ENCODE peak calls at places on chromosomes 2 and 18, in nine cellular contexts. S is fibroblast of pulmonary artery, Y is astrocyte, A is brain microvascular endothelial cell, X is fibroblast of lung, B is PC-3, H is dorsolateral prefrontal cortex, I is psoas muscle, W is K562. V is an unnamed sample.

GRCh38 chr2:118433566-118433965 is 345.3 kb downstream of the INSIG2 start:
- DNase-seq in X (no peak), S (no peak), B (no peak), I (no peak), H (no peak), A (no peak), W (no peak), Y (no peak), V (no peak)

GRCh38 chr2:125267683-125268082 is 1242.6 kb downstream of the CNTNAP5 start:
- DNase-seq in H (no peak), B (no peak), A (no peak), Y (no peak), I (no peak), X (no peak), S (no peak), W (no peak), V (no peak)

GRCh38 chr2:164984428-164984827 is 29.1 kb upstream of the SLC38A11 start:
- DNase-seq in I (no peak), A (no peak), X (no peak), Y (peak), W (no peak), B (peak), H (no peak), S (no peak), V (peak)

GRCh38 chr2:158071018-158071417 is 30.7 kb upstream of the UPP2 start:
- DNase-seq in Y (no peak), A (no peak), I (no peak), H (no peak), X (no peak), W (no peak), B (no peak), S (no peak), V (no peak)

GRCh38 chr18:36296591-36297418 is 708 bp upstream of the FHOD3 start:
- DNase-seq in W (peak), B (peak), X (peak), Y (peak), H (peak), S (peak), I (peak), A (peak), V (peak)

GRCh38 chr2:11073251-11073650 is 82.0 kb upstream of the SLC66A3 start:
- DNase-seq in B (peak), A (peak), H (no peak), X (peak), I (no peak), W (peak), Y (no peak), S (peak), V (peak)

GRCh38 chr2:224781400-224781799 is 65.2 kb upstream of the CCDC195 start:
- DNase-seq in S (no peak), I (no peak), H (no peak), A (no peak), X (peak), Y (no peak), B (no peak), W (no peak), V (no peak)

GRCh38 chr2:121697108-121697631 is 39.5 kb downstream of the NIFK start:
- DNase-seq in X (no peak), S (no peak), I (no peak), H (no peak), B (peak), W (no peak), A (no peak), Y (peak), V (peak)

GRCh38 chr2:9837451-9837850 is 5.8 kb upstream of the TAF1B start:
- DNase-seq in X (no peak), B (no peak), I (no peak), A (no peak), W (no peak), H (no peak), S (no peak), Y (no peak), V (no peak)

GRCh38 chr2:128237911-128238697 is 80.6 kb downstream of the HS6ST1 start:
- DNase-seq in H (no peak), X (no peak), B (no peak), A (no peak), Y (peak), W (no peak), I (no peak), S (no peak), V (no peak)

GRCh38 chr2:8447610-8448221 is 234.1 kb upstream of the ID2 start:
- DNase-seq in X (peak), S (peak), H (no peak), W (no peak), I (no peak), A (peak), B (peak), Y (peak), V (peak)

GRCh38 chr18:28087173-28087563 is 89.8 kb downstream of the CDH2 start:
- DNase-seq in Y (peak), S (peak), X (peak), I (no peak), H (no peak), A (no peak), B (no peak), W (no peak), V (peak)

GRCh38 chr2:101699939-101700442 is 2.5 kb downstream of the MAP4K4 start:
- DNase-seq in I (no peak), X (peak), H (no peak), W (no peak), A (no peak), B (peak), Y (no peak), S (peak), V (no peak)

GRCh38 chr2:67641709-67642397 is 244.7 kb downstream of the ETAA1 start:
- DNase-seq in S (no peak), B (peak), I (no peak), X (peak), Y (peak), H (no peak), W (no peak), A (no peak), V (no peak)

GRCh38 chr18:48228301-48228715 is 180.9 kb downstream of the ZBTB7C start:
- DNase-seq in X (peak), I (peak), B (peak), W (no peak), A (no peak), S (peak), H (no peak), Y (no peak), V (no peak)

GRCh38 chr2:183678908-183679307 is 554.7 kb downstream of the NUP35 start:
- DNase-seq in S (no peak), I (no peak), X (no peak), B (no peak), Y (no peak), A (no peak), W (no peak), H (no peak), V (no peak)

GRCh38 chr2:120005834-120006521 is 6.9 kb upstream of the EPB41L5 start:
- DNase-seq in X (no peak), Y (no peak), S (no peak), I (no peak), W (peak), B (peak), H (no peak), A (no peak), V (no peak)

GRCh38 chr2:100752628-100753333 is 67.2 kb upstream of the NPAS2 start:
- DNase-seq in H (no peak), B (peak), W (no peak), A (peak), I (no peak), X (peak), Y (peak), S (peak), V (peak)

GRCh38 chr2:206983156-206983875 is 44.0 kb downstream of the CPO start:
- DNase-seq in I (no peak), Y (no peak), A (no peak), S (no peak), H (peak), W (no peak), B (peak), X (peak), V (peak)

GRCh38 chr18:22975508-22975907 is 42.4 kb downstream of the RBBP8 start:
- DNase-seq in A (no peak), H (no peak), Y (no peak), W (no peak), S (no peak), I (no peak), B (no peak), X (no peak), V (no peak)

GRCh38 chr2:155368934-155369333 is 670.4 kb downstream of the KCNJ3 start:
- DNase-seq in S (peak), W (no peak), A (no peak), H (no peak), X (peak), I (no peak), Y (no peak), B (peak), V (peak)
- TF ChIP-seq CTCF in S (peak), W (no peak), A (no peak), H (peak), X (peak), I (no peak), Y (peak), B (peak), V (no peak)

DNA sequence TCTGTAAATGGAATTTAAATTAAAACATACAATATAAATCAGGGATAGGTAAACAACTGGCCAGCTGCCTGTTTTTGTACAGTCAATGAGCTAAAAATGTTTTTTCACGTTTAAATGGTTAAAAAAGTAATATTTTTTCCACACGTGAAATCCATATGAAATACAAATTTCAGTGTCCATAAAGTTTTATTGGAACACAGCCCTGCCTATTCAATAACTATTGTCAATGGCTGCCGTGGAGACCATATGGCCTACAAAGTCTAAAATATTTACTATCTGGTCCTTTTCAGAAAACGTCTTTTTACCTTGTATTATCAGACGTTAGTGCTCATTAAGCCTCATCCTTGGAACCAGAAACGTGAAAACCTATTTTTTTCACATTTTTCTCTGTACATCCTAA is 1.3 kb downstream of the TMEM17 start:
- DNase-seq in Y (no peak), S (no peak), H (no peak), B (no peak), A (no peak), X (no peak), W (no peak), I (no peak), V (no peak)
- H3K4me3 ChIP-seq in Y (no peak), S (no peak), H (no peak), B (no peak), A (no peak), X (no peak), W (no peak), I (no peak), V (no peak)

DNA sequence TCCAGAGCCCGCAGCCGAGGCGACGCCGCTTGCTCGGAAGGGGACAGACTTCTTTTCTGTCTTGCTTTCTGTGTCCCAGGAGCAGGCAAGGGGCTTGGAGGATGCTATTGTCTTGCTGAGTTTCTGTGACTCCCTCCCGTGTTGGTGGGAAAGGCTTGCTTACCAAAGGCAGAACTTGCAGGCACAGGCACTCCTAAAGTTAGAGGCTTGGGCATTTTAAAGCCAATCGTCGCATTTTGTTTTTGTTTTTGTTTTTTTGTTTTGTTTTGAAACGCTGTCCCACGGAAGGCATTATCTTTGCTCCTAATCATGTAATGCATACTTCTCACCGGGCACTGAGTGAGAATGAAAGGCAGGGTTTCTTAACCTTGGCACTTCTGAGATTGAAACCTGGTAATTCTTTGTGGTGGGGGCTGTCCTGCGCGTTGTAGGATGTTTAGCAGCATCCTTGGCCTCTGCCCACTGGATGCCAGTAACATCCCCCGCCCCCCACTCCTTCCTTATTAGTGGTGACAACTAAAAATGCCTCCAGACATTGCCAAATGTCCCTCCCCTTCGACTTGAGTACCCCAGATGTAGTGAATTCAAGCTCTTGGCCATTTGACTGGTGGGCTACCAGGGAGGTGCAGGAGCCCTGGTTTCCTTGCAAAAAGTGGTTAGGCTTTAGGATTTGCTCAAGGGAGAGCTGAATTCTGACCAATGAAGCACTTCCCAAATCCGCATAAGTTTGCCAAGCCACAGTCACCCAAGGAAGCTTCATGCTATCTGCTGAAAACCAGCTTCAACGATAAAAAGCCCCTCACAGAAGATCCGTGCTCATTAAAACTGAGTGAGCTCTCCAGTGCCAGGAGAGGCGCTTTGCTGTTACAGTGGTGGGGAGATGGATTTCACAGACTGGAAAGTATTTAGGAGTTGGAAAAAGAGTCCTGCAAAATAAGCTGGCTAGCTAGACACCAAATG is 1.1 kb downstream of the ANTXR1 start:
- DNase-seq in Y (peak), X (peak), B (peak), S (peak), H (no peak), A (peak), W (no peak), I (no peak), V (peak)
- TF ChIP-seq CTCF in Y (peak), X (peak), B (no peak), S (peak), H (no peak), A (peak), W (no peak), I (no peak), V (no peak)

DNA sequence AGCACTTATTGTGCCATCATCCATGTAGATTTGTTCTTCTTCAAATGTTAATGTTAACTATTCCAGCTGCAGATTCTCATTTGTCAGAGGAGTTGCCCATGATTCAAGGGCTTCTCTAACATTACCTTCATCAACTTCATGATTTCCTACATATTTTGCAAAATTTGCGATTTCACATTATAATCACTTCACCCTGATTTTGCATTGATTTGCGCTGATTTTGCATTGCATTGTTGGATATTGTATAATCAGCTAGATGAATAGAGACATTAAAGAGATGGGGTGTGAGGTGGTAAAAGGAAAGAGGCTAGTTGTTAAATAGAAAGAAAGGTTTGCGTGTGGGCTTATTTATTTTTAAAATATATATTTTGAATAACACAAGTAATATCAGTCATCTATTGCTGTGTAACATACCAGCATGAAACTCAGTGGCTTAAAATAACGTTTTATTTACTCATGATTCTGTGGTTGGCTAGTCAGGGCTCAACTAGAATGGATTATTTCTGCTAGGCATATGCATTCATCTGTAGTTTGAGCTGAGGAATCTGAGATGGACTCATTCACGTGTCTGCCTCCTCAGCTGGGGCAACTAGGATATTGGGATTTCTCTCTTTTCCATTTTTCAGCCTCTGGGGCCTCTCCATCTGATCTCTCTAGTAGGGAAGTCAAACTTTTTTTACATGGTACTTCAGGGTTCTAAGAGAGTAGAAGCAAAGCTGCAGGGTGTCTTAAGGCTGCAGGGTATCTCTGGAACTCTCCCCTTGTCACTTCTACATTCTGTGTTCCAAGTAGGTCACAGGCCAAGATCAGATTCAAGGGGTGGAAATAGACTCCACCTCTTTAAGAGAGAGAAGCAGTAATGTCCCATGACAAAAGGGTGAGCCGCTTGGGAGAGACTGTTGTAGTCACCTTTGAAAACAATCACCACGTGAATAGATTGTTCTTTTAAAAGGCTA is 2.2 kb upstream of the CAVIN2 start:
- DNase-seq in A (no peak), B (no peak), W (no peak), X (no peak), I (no peak), H (no peak), Y (no peak), S (no peak), V (no peak)
- H3K4me3 ChIP-seq in A (no peak), B (no peak), W (no peak), X (no peak), I (no peak), H (no peak), Y (no peak), S (no peak), V (no peak)

GRCh38 chr2:17177094-17177493 is 341.1 kb downstream of the RAD51AP2 start:
- DNase-seq in W (no peak), X (no peak), S (no peak), H (no peak), B (no peak), Y (no peak), I (no peak), A (no peak), V (no peak)

GRCh38 chr2:17166506-17166905 is 351.7 kb downstream of the RAD51AP2 start:
- DNase-seq in A (peak), S (no peak), Y (peak), W (no peak), B (no peak), X (peak), I (no peak), H (peak), V (peak)

DNA sequence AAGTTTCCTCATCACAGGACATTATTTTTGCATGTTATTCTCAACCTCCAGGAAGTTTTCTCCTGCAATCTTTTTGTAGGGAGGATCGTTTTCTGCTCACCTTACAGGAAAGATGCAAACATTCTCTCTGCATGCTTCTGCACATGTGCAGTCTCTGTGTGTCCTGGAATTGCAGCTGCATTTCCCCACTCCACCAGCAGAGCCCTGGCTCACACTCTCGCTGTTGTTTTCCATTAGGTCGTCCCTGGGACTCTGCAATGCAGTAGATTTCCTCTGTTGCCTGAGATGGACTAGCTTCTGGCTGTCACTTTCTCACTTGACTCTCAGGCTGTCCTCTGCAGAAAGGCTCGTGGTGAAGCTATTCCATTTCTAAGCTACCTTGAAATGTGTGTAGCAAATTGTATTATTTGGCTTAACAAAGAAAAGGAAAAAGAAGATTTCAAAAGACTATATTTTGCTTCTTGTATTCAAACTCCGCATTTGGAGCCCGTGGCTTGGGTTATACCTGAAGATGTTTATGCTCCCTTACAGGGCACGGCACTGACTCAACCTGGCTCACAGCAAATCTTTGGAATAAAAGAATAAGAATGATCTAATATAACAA is 346.7 kb downstream of the RAD51AP2 start:
- DNase-seq in W (no peak), I (no peak), X (peak), B (peak), A (peak), H (peak), S (peak), Y (peak), V (peak)
- TF ChIP-seq CTCF in W (peak), I (peak), X (peak), B (peak), A (peak), H (peak), S (peak), Y (peak), V (peak)

DNA sequence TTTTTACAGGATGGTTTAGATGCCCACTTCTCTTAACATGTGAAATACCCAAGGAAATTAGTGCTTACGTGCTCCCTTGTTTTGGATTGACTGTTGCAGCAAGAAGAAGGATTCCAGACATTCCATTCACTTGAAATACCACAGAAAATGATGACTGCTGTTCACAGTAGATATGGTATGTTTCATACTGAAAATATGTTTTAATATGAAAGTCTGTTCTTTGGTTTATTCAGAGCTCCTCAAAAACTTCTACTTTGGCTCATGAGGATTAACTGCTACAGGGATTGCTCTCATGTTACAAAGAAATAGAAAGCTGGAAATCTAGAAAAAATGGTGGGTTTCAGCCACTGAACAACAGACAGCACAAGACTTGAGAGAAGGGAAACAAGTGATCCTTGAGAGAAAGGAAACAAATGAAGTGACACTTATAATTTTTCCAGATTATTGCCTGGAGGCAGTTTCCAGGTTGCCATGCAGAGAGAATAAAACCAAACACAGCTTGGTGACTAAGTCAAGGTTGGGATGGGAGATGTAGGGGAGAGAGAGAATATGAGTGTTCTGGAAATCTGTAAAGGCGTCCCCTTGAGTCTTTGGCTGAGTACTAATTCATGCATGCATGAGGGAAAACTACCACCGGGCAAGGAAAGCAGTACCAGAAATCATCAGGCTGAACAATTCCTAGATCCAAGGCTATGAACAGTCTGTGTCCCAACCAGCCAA is 348.1 kb downstream of the CLIP4 start:
- DNase-seq in I (no peak), H (no peak), Y (peak), X (peak), W (no peak), S (peak), B (peak), A (peak), V (peak)
- H3K4me3 ChIP-seq in I (no peak), H (no peak), Y (peak), X (no peak), W (no peak), S (no peak), B (no peak), A (no peak), V (no peak)

GRCh38 chr2:46339676-46340459 is 42.7 kb downstream of the EPAS1 start:
- DNase-seq in X (peak), A (no peak), S (peak), Y (no peak), W (peak), I (no peak), B (no peak), H (no peak), V (peak)
- TF ChIP-seq CTCF in X (no peak), A (no peak), S (no peak), Y (no peak), W (peak), I (no peak), B (no peak), H (no peak), V (no peak)

GRCh38 chr2:222307138-222307756 is 8.4 kb upstream of the PAX3 start:
- DNase-seq in B (no peak), Y (no peak), S (no peak), X (no peak), I (no peak), W (no peak), H (no peak), A (no peak), V (peak)
- H3K4me3 ChIP-seq in B (no peak), Y (no peak), S (no peak), X (no peak), I (no peak), W (no peak), H (no peak), A (no peak), V (peak)

GRCh38 chr2:180268006-180268405 is 260.9 kb upstream of the CWC22 start:
- DNase-seq in H (no peak), B (no peak), S (no peak), W (no peak), I (no peak), A (peak), X (no peak), Y (peak), V (peak)
- TF ChIP-seq CTCF in H (no peak), B (no peak), S (no peak), W (no peak), I (no peak), A (no peak), X (no peak), Y (no peak), V (no peak)

V was measured in foreskin fibroblast.